ENCODE peak calls at places on chromosomes 3 and 15, in six cellular contexts. One of them, this sample, is unnamed.
A peak's percentile ranks its signal among the peaks of the same experiment; 100 is the strongest.

GRCh38 chr3:45623434-45623833 is 28.9 kb downstream of the LIMD1 start:
- DNase-seq in IMR-90: no peak
- DNase-seq in mammary epithelial cell: no peak
- DNase-seq in CD8-positive, alpha-beta memory T cell: no peak
- DNase-seq in HCT116: no peak
- DNase-seq in left ventricle myocardium inferior: no peak
- DNase-seq in this sample: no peak

GRCh38 chr15:42590619-42591237 is 15.3 kb downstream of the STARD9 start:
- DNase-seq in IMR-90: no peak
- DNase-seq in mammary epithelial cell: no peak
- DNase-seq in CD8-positive, alpha-beta memory T cell: no peak
- DNase-seq in HCT116: no peak
- DNase-seq in left ventricle myocardium inferior: no peak
- DNase-seq in this sample: no peak

GRCh38 chr3:158789592-158789991 is 12.3 kb upstream of the MFSD1 start:
- DNase-seq in IMR-90: peak; percentile 81
- DNase-seq in mammary epithelial cell: peak; percentile 43
- DNase-seq in CD8-positive, alpha-beta memory T cell: no peak
- DNase-seq in HCT116: no peak
- DNase-seq in left ventricle myocardium inferior: no peak
- DNase-seq in this sample: no peak

GRCh38 chr15:39286706-39287105 is 294.2 kb upstream of the THBS1 start:
- DNase-seq in IMR-90: peak; percentile 29
- DNase-seq in mammary epithelial cell: no peak
- DNase-seq in CD8-positive, alpha-beta memory T cell: no peak
- DNase-seq in HCT116: no peak
- DNase-seq in left ventricle myocardium inferior: no peak
- DNase-seq in this sample: no peak

GRCh38 chr15:60994842-60995495 is 234.1 kb downstream of the RORA start:
- DNase-seq in IMR-90: no peak
- DNase-seq in mammary epithelial cell: no peak
- DNase-seq in CD8-positive, alpha-beta memory T cell: no peak
- DNase-seq in HCT116: no peak
- DNase-seq in left ventricle myocardium inferior: peak; percentile 22
- DNase-seq in this sample: peak; percentile 44

GRCh38 chr3:41583014-41583413 is 378.9 kb downstream of the ULK4 start:
- DNase-seq in IMR-90: no peak
- DNase-seq in mammary epithelial cell: no peak
- DNase-seq in CD8-positive, alpha-beta memory T cell: no peak
- DNase-seq in HCT116: no peak
- DNase-seq in left ventricle myocardium inferior: no peak
- DNase-seq in this sample: no peak

GRCh38 chr3:138068046-138068445 is 47.4 kb downstream of the DZIP1L start:
- DNase-seq in IMR-90: no peak
- DNase-seq in mammary epithelial cell: no peak
- DNase-seq in CD8-positive, alpha-beta memory T cell: no peak
- DNase-seq in HCT116: no peak
- DNase-seq in left ventricle myocardium inferior: no peak
- DNase-seq in this sample: no peak

GRCh38 chr15:63015618-63016017 is 26.9 kb upstream of the TPM1 start:
- DNase-seq in IMR-90: peak; percentile 80
- DNase-seq in mammary epithelial cell: peak; percentile 76
- DNase-seq in CD8-positive, alpha-beta memory T cell: no peak
- DNase-seq in HCT116: no peak
- DNase-seq in left ventricle myocardium inferior: no peak
- DNase-seq in this sample: peak; percentile 22

GRCh38 chr3:130491431-130491830 is 25.5 kb upstream of the COL6A6 start:
- DNase-seq in IMR-90: no peak
- DNase-seq in mammary epithelial cell: no peak
- DNase-seq in CD8-positive, alpha-beta memory T cell: no peak
- DNase-seq in HCT116: no peak
- DNase-seq in left ventricle myocardium inferior: no peak
- DNase-seq in this sample: no peak

GRCh38 chr3:61666032-61666431 is 104.7 kb downstream of the PTPRG start:
- DNase-seq in IMR-90: no peak
- DNase-seq in mammary epithelial cell: no peak
- DNase-seq in CD8-positive, alpha-beta memory T cell: no peak
- DNase-seq in HCT116: no peak
- DNase-seq in left ventricle myocardium inferior: no peak
- DNase-seq in this sample: no peak

GRCh38 chr15:68930268-68931022 is at the start of gene SPESP1:
- DNase-seq in IMR-90: peak; percentile 62
- DNase-seq in mammary epithelial cell: no peak
- DNase-seq in CD8-positive, alpha-beta memory T cell: peak; percentile 64
- DNase-seq in HCT116: no peak
- DNase-seq in left ventricle myocardium inferior: peak; percentile 60
- DNase-seq in this sample: peak; percentile 85

GRCh38 chr15:70440416-70441138 is 322.8 kb downstream of the UACA start:
- DNase-seq in IMR-90: no peak
- DNase-seq in mammary epithelial cell: no peak
- DNase-seq in CD8-positive, alpha-beta memory T cell: no peak
- DNase-seq in HCT116: no peak
- DNase-seq in left ventricle myocardium inferior: no peak
- DNase-seq in this sample: no peak

GRCh38 chr15:80801891-80802680 is 22.9 kb downstream of the CEMIP start:
- DNase-seq in IMR-90: no peak
- DNase-seq in mammary epithelial cell: no peak
- DNase-seq in CD8-positive, alpha-beta memory T cell: no peak
- DNase-seq in HCT116: no peak
- DNase-seq in left ventricle myocardium inferior: no peak
- DNase-seq in this sample: peak; percentile 15

GRCh38 chr15:100877551-100877950 is 2.1 kb upstream of the ALDH1A3 start:
- DNase-seq in IMR-90: no peak
- DNase-seq in mammary epithelial cell: peak; percentile 63
- DNase-seq in CD8-positive, alpha-beta memory T cell: no peak
- DNase-seq in HCT116: peak; percentile 66
- DNase-seq in left ventricle myocardium inferior: no peak
- DNase-seq in this sample: no peak

GRCh38 chr3:119457260-119457659 is 6.2 kb downstream of the TMEM39A start:
- DNase-seq in IMR-90: no peak
- DNase-seq in mammary epithelial cell: no peak
- DNase-seq in CD8-positive, alpha-beta memory T cell: no peak
- DNase-seq in HCT116: no peak
- DNase-seq in left ventricle myocardium inferior: no peak
- DNase-seq in this sample: no peak

GRCh38 chr15:81281176-81281735 is 42.7 kb downstream of the STARD5 start:
- DNase-seq in IMR-90: no peak
- DNase-seq in mammary epithelial cell: no peak
- DNase-seq in CD8-positive, alpha-beta memory T cell: no peak
- DNase-seq in HCT116: no peak
- DNase-seq in left ventricle myocardium inferior: no peak
- DNase-seq in this sample: no peak

GRCh38 chr3:170471149-170471548 is 52.5 kb downstream of the CLDN11 start:
- DNase-seq in IMR-90: peak; percentile 68
- DNase-seq in mammary epithelial cell: no peak
- DNase-seq in CD8-positive, alpha-beta memory T cell: no peak
- DNase-seq in HCT116: no peak
- DNase-seq in left ventricle myocardium inferior: no peak
- DNase-seq in this sample: no peak

GRCh38 chr3:25396251-25396650 is 31.8 kb upstream of the RARB start:
- DNase-seq in IMR-90: no peak
- DNase-seq in mammary epithelial cell: no peak
- DNase-seq in CD8-positive, alpha-beta memory T cell: no peak
- DNase-seq in HCT116: no peak
- DNase-seq in left ventricle myocardium inferior: no peak
- DNase-seq in this sample: no peak

GRCh38 chr3:150787741-150788370 is 24.9 kb upstream of the SIAH2 start:
- DNase-seq in IMR-90: peak; percentile 64
- DNase-seq in mammary epithelial cell: peak; percentile 50
- DNase-seq in CD8-positive, alpha-beta memory T cell: peak; percentile 81
- DNase-seq in HCT116: peak; percentile 69
- DNase-seq in left ventricle myocardium inferior: peak; percentile 81
- DNase-seq in this sample: peak; percentile 83

GRCh38 chr3:156923349-156923748 is 97.2 kb downstream of the LEKR1 start:
- DNase-seq in IMR-90: no peak
- DNase-seq in mammary epithelial cell: no peak
- DNase-seq in CD8-positive, alpha-beta memory T cell: no peak
- DNase-seq in HCT116: no peak
- DNase-seq in left ventricle myocardium inferior: no peak
- DNase-seq in this sample: no peak

GRCh38 chr15:71485094-71485693 is 325.2 kb upstream of the NR2E3 start:
- DNase-seq in IMR-90: no peak
- DNase-seq in mammary epithelial cell: no peak
- DNase-seq in CD8-positive, alpha-beta memory T cell: no peak
- DNase-seq in HCT116: no peak
- DNase-seq in left ventricle myocardium inferior: no peak
- DNase-seq in this sample: no peak

GRCh38 chr3:42655980-42656679 is 2.6 kb downstream of the ZBTB47 start:
- DNase-seq in IMR-90: peak; percentile 45
- DNase-seq in mammary epithelial cell: peak; percentile 24
- DNase-seq in CD8-positive, alpha-beta memory T cell: no peak
- DNase-seq in HCT116: no peak
- DNase-seq in left ventricle myocardium inferior: no peak
- DNase-seq in this sample: no peak
- H3K4me1 ChIP-seq in IMR-90: peaks cover 34% of the 10 kb centered on the region
- H3K4me1 ChIP-seq in mammary epithelial cell: peaks cover 40% of the 10 kb centered on the region
- H3K4me1 ChIP-seq in CD8-positive, alpha-beta memory T cell: peaks cover 14% of the 10 kb centered on the region
- H3K4me1 ChIP-seq in HCT116: peaks cover 37% of the 10 kb centered on the region
- H3K4me1 ChIP-seq in left ventricle myocardium inferior: peaks cover 87% of the 10 kb centered on the region
- H3K4me1 ChIP-seq in this sample: peaks cover 56% of the 10 kb centered on the region

GRCh38 chr15:88621789-88622604 is 857 bp downstream of the AEN start:
- DNase-seq in IMR-90: peak; percentile 67
- DNase-seq in mammary epithelial cell: peak; percentile 61
- DNase-seq in CD8-positive, alpha-beta memory T cell: peak; percentile 70
- DNase-seq in HCT116: no peak
- DNase-seq in left ventricle myocardium inferior: no peak
- DNase-seq in this sample: no peak
- H3K4me1 ChIP-seq in IMR-90: peaks cover 19% of the 10 kb centered on the region
- H3K4me1 ChIP-seq in mammary epithelial cell: peaks cover 34% of the 10 kb centered on the region
- H3K4me1 ChIP-seq in CD8-positive, alpha-beta memory T cell: peaks cover 48% of the 10 kb centered on the region
- H3K4me1 ChIP-seq in HCT116: peaks cover 15% of the 10 kb centered on the region
- H3K4me1 ChIP-seq in left ventricle myocardium inferior: peaks cover 48% of the 10 kb centered on the region
- H3K4me1 ChIP-seq in this sample: peaks cover 14% of the 10 kb centered on the region

GRCh38 chr3:178930116-178930515 is 141.5 kb downstream of the ZMAT3 start:
- DNase-seq in IMR-90: no peak
- DNase-seq in mammary epithelial cell: no peak
- DNase-seq in CD8-positive, alpha-beta memory T cell: no peak
- DNase-seq in HCT116: no peak
- DNase-seq in left ventricle myocardium inferior: no peak
- DNase-seq in this sample: no peak
- H3K4me1 ChIP-seq in IMR-90: no peaks in the 10 kb centered on the region
- H3K4me1 ChIP-seq in mammary epithelial cell: no peaks in the 10 kb centered on the region
- H3K4me1 ChIP-seq in CD8-positive, alpha-beta memory T cell: no peaks in the 10 kb centered on the region
- H3K4me1 ChIP-seq in HCT116: no peaks in the 10 kb centered on the region
- H3K4me1 ChIP-seq in left ventricle myocardium inferior: no peaks in the 10 kb centered on the region
- H3K4me1 ChIP-seq in this sample: no peaks in the 10 kb centered on the region

GRCh38 chr3:46966811-46967210 is 9.7 kb downstream of the CCDC12 start:
- DNase-seq in IMR-90: no peak
- DNase-seq in mammary epithelial cell: no peak
- DNase-seq in CD8-positive, alpha-beta memory T cell: no peak
- DNase-seq in HCT116: no peak
- DNase-seq in left ventricle myocardium inferior: no peak
- DNase-seq in this sample: no peak
- H3K4me1 ChIP-seq in IMR-90: peaks cover 22% of the 10 kb centered on the region
- H3K4me1 ChIP-seq in mammary epithelial cell: peaks cover 23% of the 10 kb centered on the region
- H3K4me1 ChIP-seq in CD8-positive, alpha-beta memory T cell: peaks cover 67% of the 10 kb centered on the region
- H3K4me1 ChIP-seq in HCT116: no peaks in the 10 kb centered on the region
- H3K4me1 ChIP-seq in left ventricle myocardium inferior: peaks cover 84% of the 10 kb centered on the region
- H3K4me1 ChIP-seq in this sample: peaks cover 63% of the 10 kb centered on the region

DNA sequence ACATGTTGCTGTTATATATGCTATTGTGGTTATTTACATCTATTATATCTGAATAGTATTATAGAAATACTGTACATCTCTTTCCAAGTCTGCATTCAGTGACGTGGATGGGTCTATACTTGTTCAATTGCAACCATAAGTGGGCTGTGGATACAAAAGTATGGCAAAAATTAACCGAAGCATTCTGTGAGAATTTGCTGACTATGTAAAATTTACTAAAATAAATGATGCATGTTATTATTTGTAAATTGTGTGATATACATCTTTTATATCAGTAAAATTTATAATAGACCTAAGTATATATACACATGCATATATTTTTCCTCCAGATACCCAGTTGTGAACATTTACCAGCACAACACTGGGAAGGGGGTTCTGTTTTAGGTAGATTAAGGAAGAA is 215.1 kb downstream of the NECTIN3 start:
- DNase-seq in IMR-90: no peak
- DNase-seq in mammary epithelial cell: no peak
- DNase-seq in CD8-positive, alpha-beta memory T cell: no peak
- DNase-seq in HCT116: no peak
- DNase-seq in left ventricle myocardium inferior: no peak
- DNase-seq in this sample: no peak
- H3K4me1 ChIP-seq in IMR-90: no peaks in the 10 kb centered on the region
- H3K4me1 ChIP-seq in mammary epithelial cell: no peaks in the 10 kb centered on the region
- H3K4me1 ChIP-seq in CD8-positive, alpha-beta memory T cell: no peaks in the 10 kb centered on the region
- H3K4me1 ChIP-seq in HCT116: no peaks in the 10 kb centered on the region
- H3K4me1 ChIP-seq in left ventricle myocardium inferior: no peaks in the 10 kb centered on the region
- H3K4me1 ChIP-seq in this sample: no peaks in the 10 kb centered on the region

DNA sequence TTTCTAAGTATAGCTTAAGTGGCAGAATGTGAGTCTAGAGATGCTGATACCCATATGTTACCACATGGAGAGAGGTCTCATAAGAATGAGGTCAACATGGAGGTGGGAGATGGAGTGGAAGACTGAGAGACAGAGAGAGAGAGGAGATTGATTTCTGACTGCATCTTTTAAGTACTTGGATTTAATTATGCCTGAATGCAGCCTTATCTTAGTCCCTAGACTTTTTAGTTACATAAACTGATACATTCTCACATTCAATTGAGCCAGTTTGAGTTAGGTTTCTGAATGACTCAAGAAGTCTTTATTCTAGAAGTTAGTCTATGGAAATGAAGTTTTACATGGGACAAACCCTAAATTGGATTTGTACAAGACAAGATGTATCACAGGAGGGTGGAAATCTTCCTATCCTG is 58.5 kb upstream of the TNFSF10 start:
- DNase-seq in IMR-90: no peak
- DNase-seq in mammary epithelial cell: no peak
- DNase-seq in CD8-positive, alpha-beta memory T cell: no peak
- DNase-seq in HCT116: no peak
- DNase-seq in left ventricle myocardium inferior: no peak
- DNase-seq in this sample: no peak
- H3K4me1 ChIP-seq in IMR-90: no peaks in the 10 kb centered on the region
- H3K4me1 ChIP-seq in mammary epithelial cell: peaks cover 19% of the 10 kb centered on the region
- H3K4me1 ChIP-seq in CD8-positive, alpha-beta memory T cell: peaks cover 54% of the 10 kb centered on the region
- H3K4me1 ChIP-seq in HCT116: no peaks in the 10 kb centered on the region
- H3K4me1 ChIP-seq in left ventricle myocardium inferior: peaks cover 44% of the 10 kb centered on the region
- H3K4me1 ChIP-seq in this sample: peaks cover 60% of the 10 kb centered on the region

This sample was measured in heart right ventricle.